ENCODE peak calls at places on chromosomes 2 and 18, in five cellular contexts. W is EL; I is stimulated activated CD4-positive, alpha-beta T cell treated with anti-CD3 and anti-CD28 coated beads, Interleukin-4, amount 100 ng/mL, for 4 hours; D is NCI-H345; F is CD8-positive, alpha-beta T cell. G is an unnamed sample.

GRCh38 chr18:60090170-60090569 is 190.4 kb downstream of the PMAIP1 start:
- DNase-seq in W (no peak), I (no peak), D (no peak), F (no peak), G (no peak)

GRCh38 chr18:24819141-24819890 is 358.9 kb downstream of the HRH4 start:
- DNase-seq in W (no peak), I (no peak), D (no peak), F (no peak), G (no peak)

GRCh38 chr2:27003003-27003402 is 29.8 kb upstream of the TMEM214 start:
- DNase-seq in W (no peak), I (no peak), D (no peak), F (no peak), G (no peak)

GRCh38 chr2:234678721-234679120 is 181.8 kb upstream of the ARL4C start:
- DNase-seq in W (peak; percentile 59), I (no peak), D (no peak), F (no peak), G (peak; percentile 98)

GRCh38 chr2:55093381-55093780 is 43.1 kb upstream of the RTN4 start:
- DNase-seq in W (peak; percentile 87), I (no peak), D (no peak), F (no peak), G (no peak)

GRCh38 chr2:12199661-12200258 is 453.3 kb downstream of the LPIN1 start:
- DNase-seq in W (no peak), I (no peak), D (no peak), F (no peak), G (peak; percentile 13)

GRCh38 chr2:137910641-137911040 is 53.6 kb upstream of the HNMT start:
- DNase-seq in W (peak; percentile 3), I (no peak), D (no peak), F (no peak), G (peak; percentile 62)

GRCh38 chr2:6906165-6906751 is 11.0 kb upstream of the RNF144A start:
- DNase-seq in W (no peak), I (no peak), D (peak; percentile 49), F (no peak), G (no peak)

GRCh38 chr2:170266358-170266757 is 88.4 kb downstream of the MYO3B start:
- DNase-seq in W (no peak), I (no peak), D (no peak), F (no peak), G (no peak)

GRCh38 chr18:50853863-50854271 is 25.1 kb upstream of the ME2 start:
- DNase-seq in W (peak; percentile 65), I (no peak), D (no peak), F (no peak), G (no peak)

GRCh38 chr2:169329669-169330554 is 32.4 kb downstream of the LRP2 start:
- DNase-seq in W (no peak), I (no peak), D (peak; percentile 60), F (no peak), G (no peak)

GRCh38 chr2:240456607-240457222 is 21.3 kb downstream of the GPC1 start:
- DNase-seq in W (no peak), I (no peak), D (no peak), F (no peak), G (no peak)

GRCh38 chr18:32418148-32418547 is 52.5 kb downstream of the GAREM1 start:
- DNase-seq in W (no peak), I (no peak), D (no peak), F (no peak), G (no peak)